ENCODE peak calls at places on chromosomes 13 and 19, in seven cellular contexts. D, G, L, O, N, Q and C are unnamed samples.

GRCh38 chr13:49502954-49503353 is 7.2 kb downstream of the PHF11 start:
- DNase-seq in G (peak), N (no peak), O (peak), L (peak), D (no peak), Q (no peak), C (no peak)

GRCh38 chr19:6076675-6077463 is 33.4 kb downstream of the RFX2 start:
- DNase-seq in N (no peak), O (peak), D (no peak), Q (peak), L (no peak), G (peak), C (peak)

GRCh38 chr19:41298327-41298964 is 11.5 kb upstream of the CCDC97 start:
- DNase-seq in D (peak), L (peak), Q (peak), N (no peak), O (peak), G (peak), C (no peak)

GRCh38 chr13:96771501-96772367 is 222.5 kb downstream of the OXGR1 start:
- DNase-seq in Q (no peak), L (peak), O (no peak), N (no peak), G (peak), D (no peak), C (no peak)

GRCh38 chr19:1410136-1410786 is 2.9 kb downstream of the DAZAP1 start:
- DNase-seq in Q (peak), O (peak), L (no peak), G (peak), D (no peak), N (no peak), C (no peak)

GRCh38 chr13:110001622-110002275 is 215.4 kb upstream of the IRS2 start:
- DNase-seq in L (no peak), Q (peak), N (no peak), G (peak), D (no peak), O (peak), C (peak)

GRCh38 chr19:3603121-3603841 is 3.4 kb downstream of the TBXA2R start:
- DNase-seq in Q (no peak), D (no peak), N (no peak), O (no peak), G (no peak), L (peak), C (no peak)

GRCh38 chr13:40096357-40096911 is 441.0 kb downstream of the COG6 start:
- DNase-seq in L (no peak), Q (no peak), N (no peak), O (no peak), G (no peak), D (no peak), C (no peak)

GRCh38 chr13:111883571-111884343 is 183.2 kb upstream of the SOX1 start:
- DNase-seq in L (no peak), Q (no peak), G (no peak), N (no peak), O (no peak), D (no peak), C (no peak)

GRCh38 chr19:33781996-33782395 is 14.7 kb upstream of the KCTD15 start:
- DNase-seq in Q (peak), N (no peak), L (no peak), G (peak), O (peak), D (no peak), C (no peak)

GRCh38 chr19:40357655-40358054 is 9.2 kb downstream of the PLD3 start:
- DNase-seq in N (no peak), Q (no peak), G (no peak), L (no peak), O (no peak), D (no peak), C (no peak)

GRCh38 chr19:53908933-53909415 is at the start of gene CACNG7:
- DNase-seq in D (no peak), O (peak), L (no peak), N (no peak), Q (peak), G (no peak), C (no peak)

GRCh38 chr13:21849323-21849722 is 178.4 kb downstream of the FGF9 start:
- DNase-seq in N (no peak), D (no peak), L (no peak), G (peak), Q (no peak), O (peak), C (no peak)

GRCh38 chr13:20711301-20712044 is 8.0 kb downstream of the IL17D start:
- DNase-seq in G (no peak), Q (no peak), O (peak), L (no peak), N (peak), D (no peak), C (no peak)

GRCh38 chr19:48963371-48964204 is 1.5 kb upstream of the FTL start:
- DNase-seq in D (peak), O (peak), N (peak), L (peak), G (peak), Q (peak), C (peak)

GRCh38 chr13:45592758-45593157 is 22.8 kb downstream of the ERICH6B start:
- DNase-seq in D (no peak), G (no peak), O (no peak), Q (no peak), L (no peak), N (no peak), C (no peak)

GRCh38 chr13:20418953-20419352 is 106.7 kb downstream of the CRYL1 start:
- DNase-seq in G (no peak), N (no peak), Q (no peak), L (no peak), D (no peak), O (no peak), C (no peak)

GRCh38 chr19:27748551-27749152 is 1464.3 kb downstream of the UQCRFS1 start:
- DNase-seq in D (no peak), Q (no peak), L (peak), O (no peak), N (no peak), G (peak), C (no peak)

GRCh38 chr13:28859069-28859468 is 38.9 kb downstream of the MTUS2 start:
- DNase-seq in N (no peak), Q (no peak), D (no peak), L (no peak), G (no peak), O (no peak), C (no peak)

GRCh38 chr13:85260896-85261295 is 538.3 kb downstream of the SLITRK6 start:
- DNase-seq in Q (no peak), O (no peak), G (no peak), L (no peak), D (no peak), N (no peak), C (no peak)

GRCh38 chr13:85266331-85266730 is 532.9 kb downstream of the SLITRK6 start:
- DNase-seq in D (no peak), Q (no peak), G (no peak), O (no peak), L (no peak), N (no peak), C (peak)

GRCh38 chr13:85265296-85265695 is 533.9 kb downstream of the SLITRK6 start:
- DNase-seq in D (no peak), G (no peak), Q (no peak), O (no peak), N (no peak), L (no peak), C (no peak)

GRCh38 chr13:85261757-85262346 is 537.4 kb downstream of the SLITRK6 start:
- DNase-seq in N (no peak), O (peak), G (peak), Q (no peak), L (no peak), D (no peak), C (peak)

GRCh38 chr13:85266771-85267170 is 532.4 kb downstream of the SLITRK6 start:
- DNase-seq in D (no peak), N (no peak), Q (no peak), G (no peak), O (no peak), L (no peak), C (no peak)
- TF ChIP-seq CTCF in D (no peak), N (no peak), Q (no peak), G (no peak), O (no peak), L (no peak), C (no peak)

GRCh38 chr19:52734893-52735661 is at the start of gene ZNF611:
- DNase-seq in L (peak), G (peak), D (peak), O (peak), Q (peak), N (peak), C (peak)

GRCh38 chr19:52735734-52736133 is 890 bp upstream of the ZNF611 start:
- DNase-seq in N (peak), O (peak), D (peak), G (peak), Q (peak), L (peak), C (peak)

GRCh38 chr19:52739576-52739975 is 4.7 kb upstream of the ZNF611 start:
- DNase-seq in D (no peak), G (no peak), O (no peak), Q (no peak), N (no peak), L (no peak), C (no peak)

DNA sequence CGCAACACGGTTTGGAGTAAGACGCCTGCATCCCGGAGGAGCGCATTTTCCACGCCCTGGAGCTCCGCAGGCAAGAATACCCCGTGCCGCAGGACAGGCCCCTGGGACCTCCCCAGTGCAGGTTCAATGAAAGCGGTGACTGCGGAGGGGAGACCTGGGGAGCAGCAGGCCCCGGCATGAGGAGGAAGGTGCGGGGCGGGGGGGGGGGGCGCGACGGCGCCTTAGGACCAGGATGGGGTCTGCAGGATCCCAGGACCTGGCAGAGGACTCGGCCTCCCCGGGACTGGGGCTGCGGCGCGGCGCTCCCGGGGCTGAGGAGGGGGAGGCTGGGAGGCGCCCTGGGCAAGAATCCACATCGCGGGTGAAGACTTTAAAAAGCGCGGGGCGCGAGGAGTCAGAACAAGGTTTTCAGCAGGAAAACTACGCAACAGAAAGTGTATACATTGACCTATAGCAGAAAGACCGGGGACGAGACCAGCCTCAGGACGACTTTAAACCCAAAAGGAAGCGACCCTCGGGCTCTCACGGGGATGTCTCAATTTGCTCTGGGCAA is 428 bp downstream of the ZNF611 start:
- DNase-seq in L (no peak), D (no peak), O (peak), Q (peak), N (peak), G (peak), C (peak)
- TF ChIP-seq CTCF in L (no peak), D (no peak), O (no peak), Q (no peak), N (no peak), G (no peak), C (no peak)

GRCh38 chr13:47454986-47455385 is 546.1 kb downstream of the SUCLA2 start:
- DNase-seq in G (peak), O (peak), N (no peak), Q (peak), D (no peak), L (no peak), C (peak)

GRCh38 chr13:47459512-47459911 is 541.6 kb downstream of the SUCLA2 start:
- DNase-seq in D (no peak), O (peak), G (peak), Q (peak), L (no peak), N (no peak), C (peak)

GRCh38 chr13:47457631-47458030 is 543.4 kb downstream of the SUCLA2 start:
- DNase-seq in O (peak), Q (peak), G (peak), L (no peak), N (no peak), D (no peak), C (peak)

DNA sequence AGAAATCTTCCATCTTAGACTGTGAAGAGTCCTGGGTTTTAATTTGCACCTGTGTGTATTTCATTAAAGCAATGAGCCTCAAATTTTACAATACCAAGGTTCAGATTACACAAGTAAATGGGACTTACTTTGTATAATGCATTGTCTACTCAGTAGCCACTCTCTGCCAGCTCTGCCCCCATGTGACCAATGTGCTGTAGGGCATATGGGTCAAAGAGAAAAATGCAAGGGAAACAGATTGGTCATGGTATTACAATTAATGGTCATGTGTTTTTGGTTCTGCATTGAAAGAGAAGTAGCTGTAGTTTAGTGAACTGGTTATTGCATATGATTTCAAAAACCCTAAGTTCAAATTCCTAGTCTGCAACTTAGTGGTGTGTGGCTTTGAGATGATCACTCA is 545.5 kb downstream of the SUCLA2 start:
- DNase-seq in L (no peak), D (no peak), O (peak), Q (no peak), G (peak), N (no peak), C (peak)
- TF ChIP-seq CTCF in L (no peak), D (no peak), O (peak), Q (no peak), G (peak), N (no peak), C (no peak)

GRCh38 chr13:25267715-25268114 is 19.6 kb downstream of the MTMR6 start:
- DNase-seq in D (no peak), G (peak), O (peak), Q (peak), N (no peak), L (no peak), C (peak)
- TF ChIP-seq CTCF in D (no peak), G (peak), O (peak), Q (peak), N (no peak), L (no peak), C (peak)

GRCh38 chr19:45446944-45447343 is 20.9 kb upstream of the FOSB start:
- DNase-seq in L (peak), N (no peak), O (no peak), D (no peak), Q (no peak), G (no peak), C (peak)
- TF ChIP-seq CTCF in L (no peak), N (no peak), O (no peak), D (no peak), Q (no peak), G (no peak), C (no peak)

GRCh38 chr19:7784856-7785255 is 21.8 kb downstream of the CLEC4M start:
- DNase-seq in Q (no peak), L (no peak), O (no peak), D (no peak), N (no peak), G (no peak), C (no peak)
- TF ChIP-seq CTCF in Q (no peak), L (no peak), O (no peak), D (no peak), N (no peak), G (no peak), C (no peak)

DNA sequence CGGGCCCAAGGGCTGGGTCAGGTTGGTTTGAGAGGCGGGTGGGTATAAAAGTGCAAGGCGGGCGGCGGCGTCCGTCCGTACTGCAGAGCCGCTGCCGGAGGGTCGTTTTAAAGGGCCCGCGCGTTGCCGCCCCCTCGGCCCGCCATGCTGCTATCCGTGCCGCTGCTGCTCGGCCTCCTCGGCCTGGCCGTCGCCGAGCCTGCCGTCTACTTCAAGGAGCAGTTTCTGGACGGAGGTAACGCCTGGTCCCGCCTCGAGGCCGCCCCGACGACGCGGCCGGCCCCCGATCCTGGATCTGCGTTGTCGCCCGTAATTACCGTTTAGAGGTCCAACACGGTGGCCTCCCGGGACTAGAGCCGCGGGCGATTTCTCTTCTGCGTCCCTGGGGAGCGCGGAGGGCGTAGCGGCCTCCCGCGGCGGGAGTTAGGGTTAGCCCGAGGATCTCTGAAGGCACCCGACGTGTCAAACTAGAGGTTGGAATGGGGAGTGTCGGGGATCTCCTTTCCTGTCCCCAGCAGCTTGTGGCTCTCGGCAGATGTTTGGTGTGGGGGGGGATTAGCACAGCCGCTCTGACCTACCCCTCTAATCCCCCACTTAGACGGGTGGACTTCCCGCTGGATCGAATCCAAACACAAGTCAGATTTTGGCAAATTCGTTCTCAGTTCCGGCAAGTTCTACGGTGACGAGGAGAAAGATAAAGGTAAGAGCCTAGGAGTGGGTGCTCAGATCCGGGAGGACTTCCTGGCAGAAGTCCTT is at the start of gene CALR:
- DNase-seq in G (peak), Q (peak), L (no peak), N (no peak), O (peak), D (no peak), C (no peak)
- TF ChIP-seq CTCF in G (no peak), Q (no peak), L (peak), N (peak), O (peak), D (peak), C (no peak)